ENCODE peak calls at places on chromosomes 13 and 19, in six cellular contexts. N is left ventricle myocardium inferior; E is lower lobe of right lung; Y is CD4-positive, CD25-positive, alpha-beta regulatory T cell; W is tibial artery; U is astrocyte. H is an unnamed sample.

GRCh38 chr19:16234552-16235445 is 37.1 kb downstream of the AP1M1 start:
- DNase-seq in N (no peak), E (no peak), Y (no peak), W (peak; percentile 51), U (no peak), H (no peak)

GRCh38 chr19:49006905-49007304 is 10.0 kb downstream of the LHB start:
- DNase-seq in N (no peak), E (no peak), Y (no peak), W (no peak), U (no peak), H (no peak)

GRCh38 chr13:43751624-43752023 is 35.1 kb downstream of the ENOX1 start:
- DNase-seq in N (no peak), E (no peak), Y (no peak), W (no peak), U (no peak), H (no peak)

GRCh38 chr13:75226092-75226491 is 255.9 kb downstream of the TBC1D4 start:
- DNase-seq in N (no peak), E (peak; percentile 67), Y (no peak), W (no peak), U (peak; percentile 31), H (no peak)

GRCh38 chr13:89695343-89696257 is 1651.9 kb upstream of the MIR17HG start:
- DNase-seq in N (no peak), E (no peak), Y (no peak), W (no peak), U (peak; percentile 24), H (no peak)

GRCh38 chr19:49349567-49349966 is 12.6 kb downstream of the TEAD2 start:
- DNase-seq in N (no peak), E (no peak), Y (no peak), W (no peak), U (no peak), H (no peak)

GRCh38 chr13:44219808-44220544 is 153.6 kb upstream of the SERP2 start:
- DNase-seq in N (no peak), E (no peak), Y (no peak), W (no peak), U (peak; percentile 92), H (no peak)

GRCh38 chr13:50387124-50387581 is 371.9 kb downstream of the KCNRG start:
- DNase-seq in N (peak; percentile 64), E (peak; percentile 75), Y (peak; percentile 11), W (no peak), U (peak; percentile 74), H (no peak)

GRCh38 chr13:72431981-72432617 is 295.3 kb downstream of the MZT1 start:
- DNase-seq in N (no peak), E (no peak), Y (no peak), W (no peak), U (no peak), H (no peak)

GRCh38 chr13:100581504-100581903 is 7.1 kb downstream of the GGACT start:
- DNase-seq in N (no peak), E (no peak), Y (no peak), W (no peak), U (no peak), H (no peak)

GRCh38 chr13:99656843-99657506 is 155.7 kb downstream of the TM9SF2 start:
- DNase-seq in N (no peak), E (no peak), Y (peak; percentile 10), W (no peak), U (no peak), H (no peak)

DNA sequence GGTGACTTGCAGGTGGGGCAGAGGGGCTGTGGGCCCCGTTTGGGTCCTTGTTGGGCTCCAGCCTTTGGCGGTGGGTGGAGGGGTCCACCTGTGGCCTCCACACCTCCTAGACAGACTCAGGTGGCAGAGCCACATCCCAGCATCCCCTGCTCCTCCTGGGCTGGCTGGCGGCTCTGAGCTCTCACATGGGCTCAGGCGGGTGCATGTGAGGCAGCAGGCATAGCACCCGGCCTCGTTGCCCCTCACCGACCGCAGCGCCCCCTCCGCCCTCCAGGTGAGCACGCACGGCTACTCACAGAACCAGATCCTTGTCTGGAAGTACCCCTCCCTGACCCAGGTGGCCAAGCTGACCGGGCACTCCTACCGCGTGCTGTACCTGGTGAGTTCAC is 6.0 kb upstream of the TEKTIP1 start:
- DNase-seq in N (no peak), E (no peak), Y (no peak), W (no peak), U (no peak), H (no peak)
- H3K36me3 ChIP-seq in N (peaks cover 64% of the 10 kb centered on the region), E (peaks cover 62% of the 10 kb centered on the region), Y (peaks cover 47% of the 10 kb centered on the region), W (peaks cover 45% of the 10 kb centered on the region), U (peaks cover 6% of the 10 kb centered on the region), H (peaks cover 43% of the 10 kb centered on the region)

GRCh38 chr19:4430760-4431159 is 26.8 kb downstream of the UBXN6 start:
- DNase-seq in N (no peak), E (peak; percentile 56), Y (no peak), W (no peak), U (no peak), H (no peak)
- H3K36me3 ChIP-seq in N (peaks cover 35% of the 10 kb centered on the region), E (peaks cover 40% of the 10 kb centered on the region), Y (peaks cover 16% of the 10 kb centered on the region), W (no peaks in the 10 kb centered on the region), U (peaks cover 11% of the 10 kb centered on the region), H (peaks cover 13% of the 10 kb centered on the region)

GRCh38 chr19:41323430-41324125 is 13.6 kb downstream of the CCDC97 start:
- DNase-seq in N (peak; percentile 62), E (no peak), Y (no peak), W (peak; percentile 91), U (peak; percentile 96), H (peak; percentile 91)
- H3K36me3 ChIP-seq in N (peaks cover 24% of the 10 kb centered on the region), E (peaks cover 41% of the 10 kb centered on the region), Y (peaks cover 43% of the 10 kb centered on the region), W (peaks cover 6% of the 10 kb centered on the region), U (peaks cover 14% of the 10 kb centered on the region), H (peaks cover 29% of the 10 kb centered on the region)

GRCh38 chr13:73973156-73973555 is 161.0 kb downstream of the KLF12 start:
- DNase-seq in N (no peak), E (no peak), Y (no peak), W (no peak), U (no peak), H (no peak)

GRCh38 chr13:73975767-73976166 is 158.4 kb downstream of the KLF12 start:
- DNase-seq in N (no peak), E (no peak), Y (no peak), W (no peak), U (no peak), H (no peak)

GRCh38 chr13:73971481-73971880 is 162.7 kb downstream of the KLF12 start:
- DNase-seq in N (no peak), E (no peak), Y (no peak), W (no peak), U (no peak), H (no peak)

GRCh38 chr13:73970413-73971055 is 163.7 kb downstream of the KLF12 start:
- DNase-seq in N (no peak), E (no peak), Y (no peak), W (no peak), U (no peak), H (no peak)

GRCh38 chr13:73972503-73972902 is 161.7 kb downstream of the KLF12 start:
- DNase-seq in N (no peak), E (no peak), Y (no peak), W (no peak), U (no peak), H (no peak)
- H3K36me3 ChIP-seq in N (no peaks in the 10 kb centered on the region), E (no peaks in the 10 kb centered on the region), Y (peaks cover 6% of the 10 kb centered on the region), W (no peaks in the 10 kb centered on the region), U (no peaks in the 10 kb centered on the region), H (no peaks in the 10 kb centered on the region)

GRCh38 chr19:44661205-44661604 is 10.1 kb upstream of the CEACAM19 start:
- DNase-seq in N (no peak), E (peak; percentile 28), Y (no peak), W (no peak), U (no peak), H (no peak)
- H3K36me3 ChIP-seq in N (peaks cover 63% of the 10 kb centered on the region), E (peaks cover 73% of the 10 kb centered on the region), Y (no peaks in the 10 kb centered on the region), W (peaks cover 50% of the 10 kb centered on the region), U (peaks cover 59% of the 10 kb centered on the region), H (peaks cover 35% of the 10 kb centered on the region)

GRCh38 chr19:54121259-54121658 is 5.7 kb downstream of the PRPF31 start:
- DNase-seq in N (no peak), E (no peak), Y (no peak), W (no peak), U (no peak), H (no peak)
- H3K36me3 ChIP-seq in N (peaks cover 79% of the 10 kb centered on the region), E (peaks cover 82% of the 10 kb centered on the region), Y (peaks cover 68% of the 10 kb centered on the region), W (peaks cover 72% of the 10 kb centered on the region), U (peaks cover 11% of the 10 kb centered on the region), H (peaks cover 34% of the 10 kb centered on the region)

DNA sequence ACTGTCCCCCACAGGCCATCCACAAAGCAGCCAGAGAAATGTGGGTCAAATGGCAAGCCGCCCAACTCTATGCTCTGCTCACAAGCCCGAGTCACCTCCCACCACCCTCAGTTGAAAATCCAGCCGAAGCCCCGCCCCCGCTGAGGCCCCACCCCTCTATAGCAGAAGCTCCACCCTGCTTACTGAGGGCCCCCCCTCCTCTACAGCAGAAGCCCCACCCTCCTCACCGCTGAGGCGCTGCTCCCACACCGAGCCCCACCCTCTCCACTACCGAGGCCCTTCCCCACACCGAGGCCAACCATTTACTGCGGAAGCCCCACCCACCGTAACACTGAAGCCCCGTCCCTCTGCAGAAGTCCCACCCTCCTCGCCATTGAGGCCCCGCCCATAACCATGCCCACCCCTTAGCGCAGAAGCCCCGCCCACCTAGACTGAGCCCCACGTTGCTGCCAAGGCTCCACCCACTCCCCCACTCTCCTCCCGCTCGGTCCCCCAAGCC is 8.8 kb upstream of the MYDGF start:
- DNase-seq in N (no peak), E (no peak), Y (no peak), W (no peak), U (no peak), H (no peak)
- H3K36me3 ChIP-seq in N (peaks cover 77% of the 10 kb centered on the region), E (peaks cover 91% of the 10 kb centered on the region), Y (peaks cover 9% of the 10 kb centered on the region), W (peaks cover 51% of the 10 kb centered on the region), U (peaks cover 12% of the 10 kb centered on the region), H (peaks cover 27% of the 10 kb centered on the region)